ENCODE peak calls at places on chromosome 21, in eight cellular contexts. O, Y, E, M, V, F, Z and N are unnamed samples.

GRCh38 chr21:33212159-33212851 is 17.4 kb upstream of the IFNAR2 start:
- DNase-seq in O (no peak), Y (no peak), E (no peak), M (peak; percentile 83), V (no peak), F (no peak), Z (no peak), N (no peak)

GRCh38 chr21:38567577-38568360 is 69.5 kb upstream of the ERG start:
- DNase-seq in O (no peak), Y (no peak), E (no peak), M (peak; percentile 6), V (peak; percentile 54), F (peak; percentile 29), Z (no peak), N (peak; percentile 20)

GRCh38 chr21:39696620-39697019 is 48.4 kb upstream of the IGSF5 start:
- DNase-seq in O (no peak), Y (peak; percentile 61), E (no peak), M (no peak), V (peak; percentile 33), F (no peak), Z (no peak), N (no peak)

GRCh38 chr21:32958288-32958992 is 67.3 kb upstream of the OLIG2 start:
- DNase-seq in O (no peak), Y (no peak), E (no peak), M (no peak), V (no peak), F (no peak), Z (no peak), N (no peak)

GRCh38 chr21:38840456-38841129 is 34.9 kb downstream of the ETS2 start:
- DNase-seq in O (no peak), Y (no peak), E (no peak), M (no peak), V (no peak), F (no peak), Z (no peak), N (no peak)

GRCh38 chr21:38228115-38228514 is 28.7 kb upstream of the KCNJ15 start:
- DNase-seq in O (no peak), Y (no peak), E (no peak), M (no peak), V (no peak), F (no peak), Z (no peak), N (peak; percentile 43)

GRCh38 chr21:16837319-16837718 is 675.5 kb upstream of the CXADR start:
- DNase-seq in O (no peak), Y (no peak), E (no peak), M (peak; percentile 33), V (no peak), F (no peak), Z (no peak), N (no peak)

GRCh38 chr21:34227386-34227852 is 136.4 kb upstream of the KCNE2 start:
- DNase-seq in O (peak; percentile 20), Y (no peak), E (no peak), M (peak; percentile 45), V (no peak), F (no peak), Z (no peak), N (no peak)

GRCh38 chr21:28111151-28111619 is 881.5 kb downstream of the LTN1 start:
- DNase-seq in O (peak; percentile 89), Y (no peak), E (peak; percentile 79), M (peak; percentile 92), V (no peak), F (peak; percentile 67), Z (peak; percentile 29), N (peak; percentile 51)

GRCh38 chr21:33655591-33656221 is 13.4 kb downstream of the ITSN1 start:
- DNase-seq in O (no peak), Y (no peak), E (no peak), M (peak; percentile 97), V (no peak), F (no peak), Z (no peak), N (peak; percentile 49)

GRCh38 chr21:46323227-46323709 is 402 bp downstream of the C21orf58 start:
- DNase-seq in O (no peak), Y (no peak), E (peak; percentile 83), M (no peak), V (peak; percentile 52), F (no peak), Z (no peak), N (no peak)

GRCh38 chr21:38645282-38645681 is 147.0 kb upstream of the ERG start:
- DNase-seq in O (no peak), Y (no peak), E (no peak), M (peak; percentile 82), V (no peak), F (no peak), Z (no peak), N (no peak)

GRCh38 chr21:29441651-29442050 is 142.9 kb downstream of the BACH1 start:
- DNase-seq in O (no peak), Y (no peak), E (no peak), M (no peak), V (no peak), F (no peak), Z (no peak), N (no peak)

GRCh38 chr21:39087238-39087975 is 95.8 kb downstream of the PSMG1 start:
- DNase-seq in O (no peak), Y (no peak), E (no peak), M (no peak), V (peak; percentile 40), F (no peak), Z (no peak), N (no peak)

GRCh38 chr21:15967661-15968060 is 237.9 kb downstream of the USP25 start:
- DNase-seq in O (no peak), Y (no peak), E (no peak), M (peak; percentile 5), V (no peak), F (no peak), Z (no peak), N (no peak)

GRCh38 chr21:28132713-28133112 is 860.0 kb downstream of the LTN1 start:
- DNase-seq in O (no peak), Y (no peak), E (no peak), M (peak; percentile 44), V (no peak), F (no peak), Z (no peak), N (no peak)

GRCh38 chr21:15651172-15651571 is 78.6 kb upstream of the USP25 start:
- DNase-seq in O (no peak), Y (no peak), E (no peak), M (no peak), V (no peak), F (no peak), Z (no peak), N (no peak)

GRCh38 chr21:29332461-29333354 is 34.0 kb downstream of the BACH1 start:
- DNase-seq in O (no peak), Y (no peak), E (no peak), M (peak; percentile 77), V (no peak), F (no peak), Z (no peak), N (no peak)

GRCh38 chr21:28537371-28538079 is 455.2 kb downstream of the LTN1 start:
- DNase-seq in O (no peak), Y (no peak), E (no peak), M (peak; percentile 100), V (no peak), F (no peak), Z (no peak), N (no peak)

DNA sequence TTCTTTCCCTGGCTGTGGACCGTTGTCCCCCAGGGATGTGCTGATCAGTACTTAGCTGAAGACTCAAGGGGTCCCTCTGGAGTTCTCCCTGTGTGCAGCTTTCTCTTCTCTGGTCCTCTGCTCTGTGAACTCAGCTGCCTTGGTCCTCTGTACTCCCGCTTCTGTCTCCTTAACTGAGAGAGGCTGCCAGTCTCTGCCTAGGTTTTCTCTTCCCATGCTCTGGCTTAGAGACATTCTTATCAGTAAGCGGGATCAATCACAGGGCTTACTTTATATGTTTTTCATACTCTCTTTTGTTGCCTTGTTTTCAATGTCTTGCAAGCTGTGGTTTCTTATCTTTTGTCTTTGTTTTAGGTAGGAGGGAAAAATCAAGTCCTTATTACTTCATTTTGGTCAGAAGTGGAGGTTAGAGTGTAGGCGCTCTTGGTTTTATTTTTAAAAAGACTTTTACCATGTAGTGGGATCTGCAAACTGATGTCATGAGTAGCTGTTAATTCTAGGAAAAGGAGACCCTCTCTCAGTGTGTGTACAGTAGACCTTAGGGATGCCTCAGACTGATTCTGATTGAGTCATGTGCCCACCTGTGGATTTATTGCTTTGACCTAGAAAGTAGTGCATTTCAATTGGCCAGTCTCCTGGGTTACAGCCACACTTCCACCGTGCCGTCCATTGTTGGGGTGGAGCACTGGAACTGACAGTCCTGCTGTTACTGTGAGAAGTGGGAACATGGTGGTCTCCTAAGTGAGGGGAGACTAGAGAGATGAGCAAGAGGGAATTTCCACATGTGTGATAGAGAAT is 46.6 kb downstream of the TTC3 start:
- DNase-seq in O (no peak), Y (no peak), E (no peak), M (no peak), V (peak; percentile 67), F (no peak), Z (no peak), N (no peak)
- TF ChIP-seq CTCF in O (no peak), Y (no peak), E (no peak), M (no peak), V (peak; percentile 44), F (no peak), Z (no peak), N (no peak)

DNA sequence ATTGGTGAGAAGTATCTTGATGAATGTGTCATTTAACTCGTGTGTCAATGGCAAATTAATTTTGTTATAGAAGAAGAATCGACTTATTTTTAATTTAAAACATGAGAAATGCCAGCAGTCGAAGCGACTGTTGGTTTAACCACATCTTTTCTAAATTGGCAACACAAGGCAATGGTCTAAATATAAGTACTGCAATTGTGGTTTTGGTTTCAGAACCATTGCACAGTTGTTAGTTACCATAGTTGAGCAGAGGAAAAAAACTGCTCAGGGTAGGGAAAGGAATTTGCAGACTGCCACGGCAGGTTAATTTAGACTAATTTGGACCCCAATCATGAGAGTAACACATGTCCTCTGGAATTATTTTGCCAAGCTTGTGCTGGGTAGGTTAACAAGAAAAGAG is 185.6 kb upstream of the RUNX1 start:
- DNase-seq in O (no peak), Y (no peak), E (no peak), M (no peak), V (no peak), F (no peak), Z (no peak), N (no peak)
- H3K4me3 ChIP-seq in O (no peak overlapping the region), Y (no peak overlapping the region), E (no peak overlapping the region), M (no peak overlapping the region), V (no peak overlapping the region), F (no peak overlapping the region), Z (no peak overlapping the region), N (no peak overlapping the region)

GRCh38 chr21:26379561-26379960 is 193.5 kb downstream of the CYYR1 start:
- DNase-seq in O (no peak), Y (no peak), E (no peak), M (no peak), V (no peak), F (no peak), Z (no peak), N (no peak)
- H3K27ac ChIP-seq in O (no peak overlapping the region), Y (no peak overlapping the region), E (no peak overlapping the region), M (no peak overlapping the region), V (no peak overlapping the region), F (no peak overlapping the region), Z (no peak overlapping the region), N (no peak overlapping the region)

DNA sequence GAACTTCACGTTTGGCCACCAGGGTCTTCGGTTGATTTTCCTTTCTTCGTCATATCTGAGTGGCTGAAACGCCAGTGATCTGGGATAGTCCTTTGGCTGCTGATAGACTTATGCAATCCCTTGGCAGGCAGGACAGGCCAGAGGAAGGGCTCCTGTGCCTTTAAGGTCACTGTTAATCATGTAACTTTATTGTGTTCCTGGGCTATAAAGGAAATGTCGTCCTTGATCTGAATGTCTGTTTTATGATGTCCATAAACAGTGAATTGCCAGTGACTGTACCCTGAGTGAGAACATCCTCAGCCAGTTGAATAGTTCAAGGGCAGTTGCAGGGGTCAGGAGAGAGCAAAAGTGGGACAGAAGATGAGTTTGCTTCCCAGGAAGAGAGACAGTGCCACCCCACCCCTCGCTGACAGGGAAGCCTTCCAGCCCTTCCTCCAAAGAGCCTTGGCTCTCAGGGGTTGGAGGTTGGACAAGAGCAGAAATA is 68.0 kb downstream of the PDE9A start:
- DNase-seq in O (peak; percentile 55), Y (peak; percentile 71), E (no peak), M (no peak), V (no peak), F (no peak), Z (peak; percentile 45), N (no peak)
- TF ChIP-seq CTCF in O (no peak), Y (peak; percentile 36), E (no peak), M (no peak), V (no peak), F (no peak), Z (no peak), N (no peak)